ENCODE peak calls at places on chromosomes 5 and 9, in six cellular contexts. A is NCI-H1105; L is central memory CD8-positive, alpha-beta T cell; J is AG10803; C is cardiac fibroblast; Z is T-helper 2 cell. D is an unnamed sample.

GRCh38 chr9:95268681-95269080 is 48.8 kb downstream of the FANCC start:
- DNase-seq in A (peak), L (no peak), J (peak), C (peak), Z (peak), D (peak)

GRCh38 chr9:131661954-131662621 is 77.8 kb downstream of the RAPGEF1 start:
- DNase-seq in A (no peak), L (no peak), J (no peak), C (no peak), Z (peak), D (no peak)

GRCh38 chr5:151001436-151001835 is 19.0 kb upstream of the GPX3 start:
- DNase-seq in A (no peak), L (no peak), J (no peak), C (no peak), Z (no peak), D (no peak)

GRCh38 chr9:32069969-32070368 is 314.5 kb upstream of the ACO1 start:
- DNase-seq in A (no peak), L (no peak), J (no peak), C (no peak), Z (no peak), D (no peak)

GRCh38 chr9:114488398-114489129 is 16.7 kb downstream of the WHRN start:
- DNase-seq in A (no peak), L (no peak), J (no peak), C (no peak), Z (no peak), D (no peak)

GRCh38 chr5:24428345-24428744 is 216.4 kb downstream of the CDH10 start:
- DNase-seq in A (no peak), L (no peak), J (no peak), C (no peak), Z (no peak), D (no peak)

GRCh38 chr5:157651623-157652376 is 438 bp downstream of the SOX30 start:
- DNase-seq in A (no peak), L (peak), J (peak), C (peak), Z (peak), D (peak)

GRCh38 chr9:126854734-126855133 is 5.7 kb upstream of the ZBTB34 start:
- DNase-seq in A (no peak), L (no peak), J (no peak), C (no peak), Z (no peak), D (no peak)

GRCh38 chr5:179354305-179354882 is 9.1 kb upstream of the ADAMTS2 start:
- DNase-seq in A (no peak), L (no peak), J (no peak), C (no peak), Z (no peak), D (no peak)

GRCh38 chr5:72166070-72166979 is 59.0 kb downstream of the MAP1B start:
- DNase-seq in A (peak), L (no peak), J (peak), C (peak), Z (no peak), D (peak)

GRCh38 chr9:124843635-124844034 is 9.6 kb upstream of the WDR38 start:
- DNase-seq in A (no peak), L (no peak), J (no peak), C (no peak), Z (no peak), D (no peak)

D was measured in fibroblast of gingiva.